ENCODE peak calls at places on chromosomes 6 and 20, in four cellular contexts. X, O, S and P are unnamed samples.

GRCh38 chr6:37516076-37516919 is 16.6 kb upstream of the CCDC167 start:
- DNase-seq in X (no peak), O (peak), S (peak), P (peak)

GRCh38 chr20:51608060-51608459 is 65.5 kb upstream of the NFATC2 start:
- DNase-seq in X (no peak), O (no peak), S (no peak), P (no peak)

GRCh38 chr6:118318648-118319047 is 229.4 kb upstream of the PLN start:
- DNase-seq in X (no peak), O (no peak), S (no peak), P (no peak)

GRCh38 chr6:42735976-42736375 is 9.9 kb downstream of the TBCC start:
- DNase-seq in X (no peak), O (no peak), S (no peak), P (no peak)

GRCh38 chr6:105384004-105384403 is 18.9 kb downstream of the PREP start:
- DNase-seq in X (no peak), O (no peak), S (no peak), P (no peak)

GRCh38 chr20:41218466-41218865 is 81.1 kb downstream of the PLCG1 start:
- DNase-seq in X (no peak), O (no peak), S (no peak), P (no peak)

GRCh38 chr6:100084301-100085161 is 90.5 kb upstream of the MCHR2 start:
- DNase-seq in X (no peak), O (no peak), S (no peak), P (no peak)

GRCh38 chr20:51423810-51424209 is 118.7 kb downstream of the NFATC2 start:
- DNase-seq in X (no peak), O (no peak), S (no peak), P (no peak)

GRCh38 chr6:159926542-159927203 is 35.9 kb downstream of the MAS1 start:
- DNase-seq in X (no peak), O (no peak), S (no peak), P (no peak)

GRCh38 chr6:118562959-118563358 is 14.9 kb downstream of the PLN start:
- DNase-seq in X (no peak), O (no peak), S (no peak), P (no peak)

GRCh38 chr20:1820137-1821074 is 74.8 kb upstream of the SIRPA start:
- DNase-seq in X (no peak), O (no peak), S (no peak), P (no peak)

GRCh38 chr6:137240168-137240567 is 21.0 kb upstream of the IFNGR1 start:
- DNase-seq in X (no peak), O (peak), S (no peak), P (no peak)

GRCh38 chr20:50376888-50377459 is 133.2 kb upstream of the PTPN1 start:
- DNase-seq in X (no peak), O (no peak), S (no peak), P (peak)

GRCh38 chr6:14464716-14465115 is 347.1 kb downstream of the CD83 start:
- DNase-seq in X (peak), O (no peak), S (no peak), P (no peak)

GRCh38 chr6:84728602-84729001 is 35.8 kb downstream of the TBX18 start:
- DNase-seq in X (no peak), O (peak), S (no peak), P (peak)

GRCh38 chr6:20455175-20456075 is 53.7 kb downstream of the E2F3 start:
- DNase-seq in X (no peak), O (no peak), S (no peak), P (no peak)

GRCh38 chr6:158737710-158738615 is 81.2 kb downstream of the EZR start:
- DNase-seq in X (no peak), O (no peak), S (no peak), P (no peak)

GRCh38 chr6:90192857-90193256 is 103.8 kb downstream of the BACH2 start:
- DNase-seq in X (no peak), O (no peak), S (no peak), P (no peak)

GRCh38 chr20:37226889-37227288 is 34.7 kb downstream of the GHRH start:
- DNase-seq in X (no peak), O (no peak), S (no peak), P (no peak)

GRCh38 chr20:23926941-23927872 is 47.7 kb upstream of the CST5 start:
- DNase-seq in X (no peak), O (no peak), S (no peak), P (peak)

GRCh38 chr6:32627831-32628230 is 9.4 kb upstream of the HLA-DQA1 start:
- DNase-seq in X (no peak), O (no peak), S (peak), P (no peak)

GRCh38 chr6:119264854-119265397 is 84.6 kb downstream of the MAN1A1 start:
- DNase-seq in X (no peak), O (no peak), S (no peak), P (no peak)

GRCh38 chr6:110562316-110562915 is 86.0 kb upstream of the SLC22A16 start:
- DNase-seq in X (no peak), O (no peak), S (no peak), P (no peak)

GRCh38 chr6:14499804-14500203 is 382.2 kb downstream of the CD83 start:
- DNase-seq in X (no peak), O (no peak), S (no peak), P (no peak)

GRCh38 chr20:45970646-45971424 is 1.2 kb downstream of the ZNF335 start:
- DNase-seq in X (no peak), O (no peak), S (no peak), P (peak)
- TF ChIP-seq SIN3A in X (no peak), O (no peak), S (peak), P (no peak)

DNA sequence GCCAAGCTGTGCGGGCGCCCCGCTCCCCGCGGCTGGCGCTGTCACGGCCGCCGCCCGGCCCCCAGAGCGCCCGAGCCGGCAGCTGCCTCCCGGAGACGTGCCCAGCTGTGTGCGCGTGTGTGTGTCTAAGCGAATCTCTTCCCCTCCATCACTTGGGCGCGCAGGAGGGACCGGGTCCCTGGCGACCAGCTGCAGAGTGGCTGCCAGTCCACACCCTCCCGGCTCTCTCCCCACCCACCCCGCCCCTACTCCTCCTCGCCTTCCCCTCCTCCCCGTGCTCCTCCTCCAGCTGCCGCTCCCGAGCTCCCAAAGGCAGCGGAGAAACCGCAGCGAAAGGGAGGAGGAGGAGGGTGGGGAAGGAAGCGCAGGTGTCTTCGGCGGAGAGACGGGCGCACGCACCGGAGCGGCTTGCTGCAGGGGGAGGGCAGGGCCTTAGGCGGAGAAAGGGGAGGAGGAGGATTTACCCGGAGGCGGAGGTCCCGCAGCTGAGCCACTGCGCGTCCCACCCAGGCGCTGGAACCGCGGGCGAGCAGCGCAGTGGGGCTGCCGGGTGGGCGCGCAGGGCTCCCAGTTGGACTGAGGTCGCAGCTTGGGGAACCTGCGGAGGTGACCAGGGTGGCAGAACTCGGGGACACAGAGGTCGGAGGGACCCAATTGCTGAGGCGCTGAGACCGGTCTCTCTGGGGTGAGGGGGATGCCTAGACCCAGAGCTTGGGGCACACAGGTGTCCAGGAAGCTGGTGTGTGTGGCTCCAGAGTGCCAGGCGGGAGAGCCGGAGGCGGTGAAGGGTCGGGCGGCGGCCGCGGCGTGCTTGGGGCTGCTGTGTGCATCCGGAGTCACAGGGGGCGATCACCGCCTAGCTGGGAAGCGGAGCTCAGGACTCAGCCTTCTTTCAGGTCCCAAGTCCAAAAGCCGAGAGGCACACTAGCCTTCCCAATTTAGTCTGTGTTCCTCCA is at the start of gene HS3ST5:
- DNase-seq in X (peak), O (peak), S (no peak), P (peak)
- TF ChIP-seq CTCF in X (peak), O (peak), S (no peak), P (peak)

GRCh38 chr20:9332783-9333482 is 181.5 kb upstream of the LAMP5 start:
- DNase-seq in X (no peak), O (no peak), S (no peak), P (peak)

GRCh38 chr20:9334866-9335265 is 179.5 kb upstream of the LAMP5 start:
- DNase-seq in X (no peak), O (no peak), S (no peak), P (no peak)

GRCh38 chr20:9329356-9330092 is 184.9 kb upstream of the LAMP5 start:
- DNase-seq in X (no peak), O (no peak), S (no peak), P (no peak)

GRCh38 chr20:9331707-9332435 is 182.5 kb upstream of the LAMP5 start:
- DNase-seq in X (no peak), O (no peak), S (no peak), P (no peak)

DNA sequence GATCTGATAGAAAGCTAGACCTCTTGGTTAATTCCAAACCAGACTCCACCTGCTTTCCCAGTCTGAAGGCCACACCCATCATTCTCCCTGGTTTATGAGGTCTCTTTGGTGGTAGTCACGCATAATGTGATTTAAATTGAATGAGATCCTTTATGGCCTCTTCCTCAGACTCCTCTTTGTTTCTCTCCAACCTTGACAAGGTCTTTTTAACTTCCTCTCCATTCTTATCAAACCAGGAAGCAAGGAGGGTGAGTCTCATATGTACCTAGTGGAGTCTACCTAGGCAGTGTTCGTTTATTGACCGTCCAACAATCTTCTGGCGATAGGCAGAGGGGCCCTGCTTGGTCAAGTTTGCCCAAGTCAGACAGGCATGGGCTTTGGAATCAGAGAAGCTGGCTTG is 184.2 kb upstream of the LAMP5 start:
- DNase-seq in X (no peak), O (no peak), S (no peak), P (no peak)
- TF ChIP-seq TCF12 in X (no peak), O (no peak), S (no peak), P (no peak)

GRCh38 chr6:16989382-16989781 is 112.5 kb upstream of the STMND1 start:
- DNase-seq in X (no peak), O (no peak), S (no peak), P (no peak)

GRCh38 chr6:16982827-16983226 is 119.0 kb upstream of the STMND1 start:
- DNase-seq in X (no peak), O (no peak), S (peak), P (no peak)

DNA sequence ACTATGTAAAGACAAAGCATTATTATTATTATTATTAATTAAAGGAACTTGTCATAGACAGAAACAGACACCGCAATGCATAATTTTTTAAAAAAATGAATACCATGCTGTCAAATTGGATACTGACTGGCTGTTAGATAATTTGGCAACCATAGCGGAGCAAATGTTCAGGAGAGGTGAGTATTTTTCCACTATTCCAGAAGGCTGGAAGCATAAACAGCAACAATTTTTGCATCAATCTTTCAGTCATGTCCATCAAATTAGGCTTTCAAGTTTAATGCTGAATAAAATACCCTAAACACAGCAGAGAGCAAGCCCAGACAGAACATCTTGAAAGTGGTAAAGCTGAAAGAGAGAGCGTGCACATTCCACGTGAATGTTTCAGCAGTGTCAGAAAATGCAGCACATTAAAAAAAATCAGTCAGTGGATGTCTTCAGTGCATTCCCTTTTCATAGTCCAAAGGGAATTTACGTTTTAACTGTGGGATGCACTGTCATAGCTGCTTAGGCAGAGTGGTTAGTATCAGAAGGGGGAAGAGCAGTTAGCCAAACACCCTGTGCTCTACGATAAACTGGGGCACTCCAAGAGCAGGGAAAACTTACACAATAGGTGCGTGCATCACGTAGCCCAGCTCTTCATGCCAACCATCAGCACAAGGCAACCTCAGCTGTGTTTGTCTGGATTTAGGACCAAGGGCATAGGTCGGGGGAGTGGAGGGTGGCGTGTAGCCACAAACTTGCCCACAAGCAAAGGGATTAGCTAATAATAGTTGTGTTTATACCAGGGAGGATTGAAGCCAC is 116.2 kb upstream of the STMND1 start:
- DNase-seq in X (no peak), O (no peak), S (no peak), P (no peak)
- TF ChIP-seq SIN3A in X (no peak), O (no peak), S (no peak), P (no peak)

GRCh38 chr20:48451401-48451800 is 376.4 kb downstream of the PREX1 start:
- DNase-seq in X (no peak), O (no peak), S (no peak), P (no peak)
- TF ChIP-seq CTCF in X (peak), O (no peak), S (no peak), P (no peak)